ENCODE peak calls at places on chromosomes 2 and 18, in seven cellular contexts. S is stimulated activated CD4-positive, alpha-beta T cell treated with anti-CD3 and anti-CD28 coated beads, Interleukin-1b, Interleukin-23, amount 100 ng/mL, for 48 hours; P is globus pallidus; W is neuronal stem cell; Y is T-helper 2 cell; R is choroid plexus epithelial cell; M is neural progenitor cell. L is an unnamed sample.

GRCh38 chr2:10231551-10232085 is 71.1 kb upstream of the HPCAL1 start:
- DNase-seq in R (no peak), P (no peak), S (no peak), Y (no peak), M (no peak), W (no peak), L (no peak)

GRCh38 chr18:63160172-63160995 is 159.2 kb downstream of the BCL2 start:
- DNase-seq in Y (peak), R (no peak), M (no peak), S (peak), W (no peak), P (no peak), L (no peak)

GRCh38 chr2:74186038-74186437 is 7.4 kb upstream of the MOB1A start:
- DNase-seq in Y (no peak), P (peak), R (no peak), S (peak), W (no peak), M (no peak), L (no peak)

GRCh38 chr2:53058526-53058925 is 709.1 kb upstream of the CHAC2 start:
- DNase-seq in R (peak), S (no peak), Y (no peak), M (peak), W (no peak), P (no peak), L (no peak)

GRCh38 chr2:45839388-45840251 is 188.1 kb downstream of the PRKCE start:
- DNase-seq in W (no peak), Y (no peak), P (peak), R (peak), M (no peak), S (no peak), L (peak)

GRCh38 chr2:196849895-196850294 is 40.7 kb upstream of the C2orf66 start:
- DNase-seq in Y (no peak), R (peak), M (peak), S (no peak), W (no peak), P (peak), L (peak)

GRCh38 chr2:197210450-197210849 is 100.1 kb downstream of the ANKRD44 start:
- DNase-seq in S (no peak), W (no peak), R (no peak), M (no peak), P (no peak), Y (no peak), L (no peak)

GRCh38 chr18:70228546-70228945 is 23.1 kb upstream of the RTTN start:
- DNase-seq in Y (no peak), R (no peak), P (no peak), W (no peak), M (no peak), S (no peak), L (no peak)

GRCh38 chr2:165827921-165828276 is 33.9 kb upstream of the GALNT3 start:
- DNase-seq in P (no peak), M (no peak), W (no peak), S (no peak), R (no peak), Y (no peak), L (no peak)

GRCh38 chr2:240124651-240125030 is 11.5 kb downstream of the COPS9 start:
- DNase-seq in S (no peak), W (no peak), R (no peak), Y (no peak), M (no peak), P (no peak), L (no peak)

GRCh38 chr18:61893304-61893970 is 630 bp upstream of the RNF152 start:
- DNase-seq in Y (peak), W (peak), S (peak), R (peak), P (peak), M (peak), L (peak)